ENCODE peak calls at places on chromosomes 7 and 10, in six cellular contexts. L is SK-N-SH, X is HCT116, O is neural progenitor cell, K is PC-3, A is hepatocyte. J is an unnamed sample. For H3K79me2, the result is how much of the 10 kb centered on the place peaks cover.

GRCh38 chr7:93894426-93894825 is 3.9 kb upstream of the TFPI2 start:
- DNase-seq in X (no peak), K (peak), O (no peak), L (no peak), A (no peak), J (no peak)

GRCh38 chr7:43362652-43363428 is 220.1 kb upstream of the STK17A start:
- DNase-seq in K (peak), O (no peak), X (no peak), L (peak), A (peak), J (peak)

GRCh38 chr10:114748270-114748669 is 73.3 kb upstream of the FHIP2A start:
- DNase-seq in K (no peak), A (no peak), L (peak), O (no peak), X (no peak), J (no peak)

GRCh38 chr7:118350260-118350659 is 125.8 kb downstream of the ANKRD7 start:
- DNase-seq in A (no peak), O (no peak), X (no peak), L (no peak), K (peak), J (no peak)

GRCh38 chr10:104049497-104050250 is 36.0 kb downstream of the COL17A1 start:
- DNase-seq in X (peak), K (peak), L (no peak), A (no peak), O (no peak), J (no peak)

GRCh38 chr7:75534727-75535307 is 42.7 kb downstream of the SPDYE5 start:
- DNase-seq in A (no peak), X (no peak), L (no peak), O (no peak), K (peak), J (no peak)

GRCh38 chr10:3172081-3172445 is 519 bp downstream of the PITRM1 start:
- DNase-seq in O (no peak), K (peak), A (peak), X (peak), L (peak), J (no peak)

GRCh38 chr10:24952701-24953349 is 419 bp upstream of the PRTFDC1 start:
- DNase-seq in L (peak), K (peak), X (no peak), A (peak), O (peak), J (no peak)

GRCh38 chr10:101892782-101893391 is 49.3 kb upstream of the KCNIP2 start:
- DNase-seq in X (no peak), A (no peak), K (no peak), L (no peak), O (no peak), J (no peak)

GRCh38 chr7:53070883-53071282 is 35.5 kb downstream of the POM121L12 start:
- DNase-seq in A (no peak), O (no peak), X (no peak), K (no peak), L (no peak), J (no peak)

GRCh38 chr7:39310699-39311098 is 255.5 kb upstream of the YAE1 start:
- DNase-seq in K (no peak), O (peak), L (no peak), A (no peak), X (no peak), J (no peak)

GRCh38 chr7:79282051-79282694 is 171.3 kb downstream of the MAGI2 start:
- DNase-seq in A (peak), L (peak), O (peak), K (peak), X (peak), J (no peak)

GRCh38 chr7:50393547-50394252 is 56.5 kb downstream of the FIGNL1 start:
- DNase-seq in K (no peak), A (no peak), O (no peak), X (no peak), L (no peak), J (no peak)

GRCh38 chr10:104527013-104527412 is 114.1 kb upstream of the SORCS3 start:
- DNase-seq in L (no peak), K (no peak), X (no peak), A (no peak), O (no peak), J (no peak)

GRCh38 chr7:116546916-116547315 is 22.1 kb downstream of the CAV1 start:
- DNase-seq in K (no peak), L (no peak), O (no peak), X (no peak), A (no peak), J (no peak)

GRCh38 chr7:151351967-151352366 is 10.4 kb downstream of the NUB1 start:
- DNase-seq in A (no peak), X (no peak), O (no peak), L (no peak), K (no peak), J (peak)

GRCh38 chr10:31526681-31527080 is 207.7 kb downstream of the ZEB1 start:
- DNase-seq in L (no peak), K (no peak), X (no peak), A (no peak), O (no peak), J (no peak)

GRCh38 chr10:127920319-127921074 is 13.6 kb downstream of the PTPRE start:
- DNase-seq in O (no peak), A (no peak), K (no peak), L (no peak), X (no peak), J (no peak)

GRCh38 chr10:84256510-84257342 is 11.9 kb downstream of the RGR start:
- DNase-seq in L (no peak), K (no peak), X (peak), A (peak), O (peak), J (no peak)

GRCh38 chr10:119595134-119595714 is 1.5 kb downstream of the TIAL1 start:
- DNase-seq in L (no peak), O (peak), K (peak), X (no peak), A (peak), J (no peak)

GRCh38 chr10:58573144-58573543 is 60.5 kb downstream of the BICC1 start:
- DNase-seq in O (no peak), X (no peak), A (no peak), L (no peak), K (no peak), J (no peak)

GRCh38 chr10:17335065-17335464 is 107.0 kb downstream of the VIM start:
- DNase-seq in O (no peak), K (peak), L (no peak), A (no peak), X (no peak), J (no peak)

GRCh38 chr7:101231644-101232043 is 6.0 kb downstream of the CLDN15 start:
- DNase-seq in K (no peak), A (peak), X (no peak), O (no peak), L (peak), J (no peak)

GRCh38 chr7:94907420-94908203 is at the start of gene PPP1R9A:
- DNase-seq in L (peak), K (peak), X (peak), A (peak), O (peak), J (no peak)

GRCh38 chr7:47693161-47693740 is 111.3 kb upstream of the TNS3 start:
- DNase-seq in A (no peak), X (no peak), K (peak), L (no peak), O (no peak), J (no peak)

GRCh38 chr10:72764151-72764550 is 72.2 kb downstream of the MCU start:
- DNase-seq in K (peak), L (no peak), O (no peak), X (no peak), A (no peak), J (no peak)

GRCh38 chr10:77675347-77675746 is 37.7 kb upstream of the KCNMA1 start:
- DNase-seq in A (no peak), X (no peak), K (no peak), O (no peak), L (no peak), J (no peak)

GRCh38 chr10:103470755-103471653 is 8.0 kb downstream of the CALHM3 start:
- DNase-seq in A (no peak), X (no peak), L (no peak), O (no peak), K (peak), J (peak)

DNA sequence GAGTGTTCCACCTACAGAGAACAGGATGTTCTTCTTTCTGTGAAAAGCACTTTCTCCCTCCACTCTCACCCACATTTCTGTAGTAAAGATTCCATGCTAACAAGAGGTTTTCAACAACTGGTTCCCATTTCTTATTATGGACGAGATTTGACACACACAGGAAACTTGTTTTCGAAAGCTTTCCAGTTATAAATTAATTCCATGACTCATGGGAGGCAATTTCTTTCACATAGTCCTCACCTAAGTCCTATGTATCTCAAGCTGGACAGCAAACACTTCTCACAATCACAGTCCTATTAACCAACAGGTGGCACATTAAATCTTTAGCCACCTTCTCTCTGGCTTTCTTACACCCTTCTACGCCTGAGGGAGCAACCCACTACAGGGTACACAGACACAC is 24.5 kb downstream of the RAPGEF5 start:
- DNase-seq in A (no peak), L (no peak), X (no peak), O (no peak), K (peak), J (peak)
- H3K79me2 ChIP-seq in A (under half), L (under half), X (under half), O (under half), K (under half), J (half or more)

GRCh38 chr7:98483964-98484545 is 83.2 kb upstream of the BAIAP2L1 start:
- DNase-seq in L (no peak), A (no peak), K (no peak), X (no peak), O (no peak), J (no peak)
- TF ChIP-seq CTCF in L (no peak), A (no peak), K (no peak), X (no peak), O (no peak), J (no peak)

GRCh38 chr7:11833431-11833830 is 1.4 kb upstream of the THSD7A start:
- DNase-seq in A (no peak), X (no peak), K (no peak), L (peak), O (peak), J (no peak)
- TF ChIP-seq EZH2phosphoT487 in A (no peak), X (no peak), K (no peak), L (no peak), O (no peak), J (no peak)

GRCh38 chr10:606767-607544 is 82.5 kb downstream of the DIP2C start:
- DNase-seq in A (no peak), L (no peak), X (no peak), O (no peak), K (no peak), J (no peak)
- H3K79me2 ChIP-seq in A (half or more), L (half or more), X (under half), O (under half), K (under half), J (under half)

GRCh38 chr7:106779877-106780276 is 85.2 kb upstream of the PIK3CG start:
- DNase-seq in A (peak), K (peak), L (no peak), O (peak), X (peak), J (peak)
- TF ChIP-seq CTCF in A (peak), K (peak), L (peak), O (peak), X (peak), J (peak)